ENCODE peak calls at places on chromosome 1, in eight cellular contexts. One of them, this sample, is unnamed.

GRCh38 chr1:182080955-182081582 is 19.6 kb upstream of the ZNF648 start:
- DNase-seq in AG20443: peak; percentile 60
- DNase-seq in NCI-H524: peak; percentile 62
- DNase-seq in stimulated activated CD8-positive, alpha-beta memory T cell treated with anti-CD3 and anti-CD28 coated beads, Interleukin-2, amount 100 ng/mL, for 48 hours: no peak
- DNase-seq in fibroblast of mammary gland: peak; percentile 54
- DNase-seq in left ventricle myocardium inferior: no peak
- DNase-seq in WTC11: no peak
- DNase-seq in activated naive CD8-positive, alpha-beta T cell treated with anti-CD3 and anti-CD28 coated beads for 36 hours: no peak
- DNase-seq in this sample: peak; percentile 26

GRCh38 chr1:174158767-174159252 is 510 bp upstream of the RABGAP1L start:
- DNase-seq in AG20443: no peak
- DNase-seq in NCI-H524: no peak
- DNase-seq in stimulated activated CD8-positive, alpha-beta memory T cell treated with anti-CD3 and anti-CD28 coated beads, Interleukin-2, amount 100 ng/mL, for 48 hours: no peak
- DNase-seq in fibroblast of mammary gland: no peak
- DNase-seq in left ventricle myocardium inferior: no peak
- DNase-seq in WTC11: no peak
- DNase-seq in activated naive CD8-positive, alpha-beta T cell treated with anti-CD3 and anti-CD28 coated beads for 36 hours: no peak
- DNase-seq in this sample: no peak

GRCh38 chr1:93365813-93366212 is 20.1 kb downstream of the DR1 start:
- DNase-seq in AG20443: no peak
- DNase-seq in NCI-H524: no peak
- DNase-seq in stimulated activated CD8-positive, alpha-beta memory T cell treated with anti-CD3 and anti-CD28 coated beads, Interleukin-2, amount 100 ng/mL, for 48 hours: no peak
- DNase-seq in fibroblast of mammary gland: no peak
- DNase-seq in left ventricle myocardium inferior: no peak
- DNase-seq in WTC11: no peak
- DNase-seq in activated naive CD8-positive, alpha-beta T cell treated with anti-CD3 and anti-CD28 coated beads for 36 hours: no peak
- DNase-seq in this sample: no peak

GRCh38 chr1:203342192-203342940 is 8.6 kb downstream of the FMOD start:
- DNase-seq in AG20443: peak; percentile 81
- DNase-seq in NCI-H524: peak; percentile 73
- DNase-seq in stimulated activated CD8-positive, alpha-beta memory T cell treated with anti-CD3 and anti-CD28 coated beads, Interleukin-2, amount 100 ng/mL, for 48 hours: no peak
- DNase-seq in fibroblast of mammary gland: peak; percentile 40
- DNase-seq in left ventricle myocardium inferior: peak; percentile 34
- DNase-seq in WTC11: peak; percentile 83
- DNase-seq in activated naive CD8-positive, alpha-beta T cell treated with anti-CD3 and anti-CD28 coated beads for 36 hours: peak; percentile 37
- DNase-seq in this sample: peak; percentile 51

GRCh38 chr1:205917466-205918248 is 25.6 kb downstream of the SLC26A9 start:
- DNase-seq in AG20443: no peak
- DNase-seq in NCI-H524: no peak
- DNase-seq in stimulated activated CD8-positive, alpha-beta memory T cell treated with anti-CD3 and anti-CD28 coated beads, Interleukin-2, amount 100 ng/mL, for 48 hours: no peak
- DNase-seq in fibroblast of mammary gland: no peak
- DNase-seq in left ventricle myocardium inferior: no peak
- DNase-seq in WTC11: no peak
- DNase-seq in activated naive CD8-positive, alpha-beta T cell treated with anti-CD3 and anti-CD28 coated beads for 36 hours: no peak
- DNase-seq in this sample: no peak

GRCh38 chr1:79353224-79353623 is 346.7 kb upstream of the ADGRL4 start:
- DNase-seq in AG20443: peak; percentile 45
- DNase-seq in NCI-H524: peak; percentile 12
- DNase-seq in stimulated activated CD8-positive, alpha-beta memory T cell treated with anti-CD3 and anti-CD28 coated beads, Interleukin-2, amount 100 ng/mL, for 48 hours: no peak
- DNase-seq in fibroblast of mammary gland: peak; percentile 83
- DNase-seq in left ventricle myocardium inferior: no peak
- DNase-seq in WTC11: no peak
- DNase-seq in activated naive CD8-positive, alpha-beta T cell treated with anti-CD3 and anti-CD28 coated beads for 36 hours: peak; percentile 3
- DNase-seq in this sample: peak; percentile 63

GRCh38 chr1:27350673-27351540 is 9.1 kb downstream of the SYTL1 start:
- DNase-seq in AG20443: peak; percentile 41
- DNase-seq in NCI-H524: peak; percentile 50
- DNase-seq in stimulated activated CD8-positive, alpha-beta memory T cell treated with anti-CD3 and anti-CD28 coated beads, Interleukin-2, amount 100 ng/mL, for 48 hours: no peak
- DNase-seq in fibroblast of mammary gland: no peak
- DNase-seq in left ventricle myocardium inferior: peak; percentile 67
- DNase-seq in WTC11: peak; percentile 98
- DNase-seq in activated naive CD8-positive, alpha-beta T cell treated with anti-CD3 and anti-CD28 coated beads for 36 hours: no peak
- DNase-seq in this sample: no peak

GRCh38 chr1:48817505-48818114 is 40.9 kb upstream of the BEND5 start:
- DNase-seq in AG20443: peak; percentile 78
- DNase-seq in NCI-H524: peak; percentile 57
- DNase-seq in stimulated activated CD8-positive, alpha-beta memory T cell treated with anti-CD3 and anti-CD28 coated beads, Interleukin-2, amount 100 ng/mL, for 48 hours: peak; percentile 14
- DNase-seq in fibroblast of mammary gland: peak; percentile 60
- DNase-seq in left ventricle myocardium inferior: peak; percentile 37
- DNase-seq in WTC11: peak; percentile 75
- DNase-seq in activated naive CD8-positive, alpha-beta T cell treated with anti-CD3 and anti-CD28 coated beads for 36 hours: peak; percentile 30
- DNase-seq in this sample: peak; percentile 34

GRCh38 chr1:43786975-43787374 is 79.6 kb downstream of the ST3GAL3 start:
- DNase-seq in AG20443: peak; percentile 84
- DNase-seq in NCI-H524: no peak
- DNase-seq in stimulated activated CD8-positive, alpha-beta memory T cell treated with anti-CD3 and anti-CD28 coated beads, Interleukin-2, amount 100 ng/mL, for 48 hours: no peak
- DNase-seq in fibroblast of mammary gland: peak; percentile 69
- DNase-seq in left ventricle myocardium inferior: no peak
- DNase-seq in WTC11: no peak
- DNase-seq in activated naive CD8-positive, alpha-beta T cell treated with anti-CD3 and anti-CD28 coated beads for 36 hours: no peak
- DNase-seq in this sample: no peak

GRCh38 chr1:29417558-29417858 is 181.2 kb downstream of the PTPRU start:
- DNase-seq in AG20443: no peak
- DNase-seq in NCI-H524: no peak
- DNase-seq in stimulated activated CD8-positive, alpha-beta memory T cell treated with anti-CD3 and anti-CD28 coated beads, Interleukin-2, amount 100 ng/mL, for 48 hours: no peak
- DNase-seq in fibroblast of mammary gland: peak; percentile 28
- DNase-seq in left ventricle myocardium inferior: no peak
- DNase-seq in WTC11: no peak
- DNase-seq in activated naive CD8-positive, alpha-beta T cell treated with anti-CD3 and anti-CD28 coated beads for 36 hours: no peak
- DNase-seq in this sample: no peak

GRCh38 chr1:207050428-207050767 is 610 bp downstream of the YOD1 start:
- DNase-seq in AG20443: no peak
- DNase-seq in NCI-H524: peak; percentile 21
- DNase-seq in stimulated activated CD8-positive, alpha-beta memory T cell treated with anti-CD3 and anti-CD28 coated beads, Interleukin-2, amount 100 ng/mL, for 48 hours: no peak
- DNase-seq in fibroblast of mammary gland: no peak
- DNase-seq in left ventricle myocardium inferior: no peak
- DNase-seq in WTC11: peak; percentile 48
- DNase-seq in activated naive CD8-positive, alpha-beta T cell treated with anti-CD3 and anti-CD28 coated beads for 36 hours: no peak
- DNase-seq in this sample: no peak

GRCh38 chr1:65503427-65503826 is 83.0 kb downstream of the LEPR start:
- DNase-seq in AG20443: no peak
- DNase-seq in NCI-H524: no peak
- DNase-seq in stimulated activated CD8-positive, alpha-beta memory T cell treated with anti-CD3 and anti-CD28 coated beads, Interleukin-2, amount 100 ng/mL, for 48 hours: no peak
- DNase-seq in fibroblast of mammary gland: no peak
- DNase-seq in left ventricle myocardium inferior: no peak
- DNase-seq in WTC11: no peak
- DNase-seq in activated naive CD8-positive, alpha-beta T cell treated with anti-CD3 and anti-CD28 coated beads for 36 hours: no peak
- DNase-seq in this sample: no peak

GRCh38 chr1:14626869-14627607 is 28.6 kb downstream of the KAZN start:
- DNase-seq in AG20443: peak; percentile 30
- DNase-seq in NCI-H524: peak; percentile 38
- DNase-seq in stimulated activated CD8-positive, alpha-beta memory T cell treated with anti-CD3 and anti-CD28 coated beads, Interleukin-2, amount 100 ng/mL, for 48 hours: no peak
- DNase-seq in fibroblast of mammary gland: no peak
- DNase-seq in left ventricle myocardium inferior: peak; percentile 57
- DNase-seq in WTC11: no peak
- DNase-seq in activated naive CD8-positive, alpha-beta T cell treated with anti-CD3 and anti-CD28 coated beads for 36 hours: no peak
- DNase-seq in this sample: peak; percentile 20

GRCh38 chr1:227816750-227817446 is 1.4 kb downstream of the PRSS38 start:
- DNase-seq in AG20443: no peak
- DNase-seq in NCI-H524: peak; percentile 86
- DNase-seq in stimulated activated CD8-positive, alpha-beta memory T cell treated with anti-CD3 and anti-CD28 coated beads, Interleukin-2, amount 100 ng/mL, for 48 hours: no peak
- DNase-seq in fibroblast of mammary gland: no peak
- DNase-seq in left ventricle myocardium inferior: no peak
- DNase-seq in WTC11: no peak
- DNase-seq in activated naive CD8-positive, alpha-beta T cell treated with anti-CD3 and anti-CD28 coated beads for 36 hours: no peak
- DNase-seq in this sample: no peak